ENCODE peak calls at places on chromosomes 13 and 19, in nine cellular contexts. P, R, I, B, Z, Y, L, F and T are unnamed samples.

GRCh38 chr19:16191216-16191908 is 6.2 kb downstream of the FAM32A start:
- DNase-seq in B (no peak), L (peak), F (no peak), Z (no peak), I (no peak), R (no peak), Y (no peak), P (no peak), T (no peak)

GRCh38 chr13:49635599-49636433 is 7.5 kb downstream of the ARL11 start:
- DNase-seq in R (peak), P (peak), L (no peak), Z (no peak), Y (no peak), F (no peak), B (no peak), I (no peak), T (no peak)

GRCh38 chr13:49226613-49227012 is 6.5 kb downstream of the MLNR start:
- DNase-seq in B (no peak), L (no peak), I (no peak), P (no peak), R (no peak), Z (no peak), Y (no peak), F (no peak), T (no peak)

GRCh38 chr13:97142452-97142851 is 79.7 kb upstream of the MBNL2 start:
- DNase-seq in B (no peak), P (peak), Y (peak), R (peak), L (no peak), I (no peak), F (peak), Z (peak), T (no peak)

GRCh38 chr19:3125900-3126524 is 9.8 kb upstream of the GNA15 start:
- DNase-seq in Y (peak), L (no peak), F (peak), B (peak), I (no peak), R (peak), Z (peak), P (peak), T (no peak)

GRCh38 chr19:15452111-15453047 is 2.6 kb upstream of the WIZ start:
- DNase-seq in Z (peak), R (peak), B (peak), F (peak), Y (peak), P (peak), L (peak), I (peak), T (peak)

GRCh38 chr19:40305403-40305802 is 20.3 kb upstream of the AKT2 start:
- DNase-seq in Z (peak), F (peak), R (peak), I (no peak), Y (peak), P (peak), L (no peak), B (no peak), T (peak)

GRCh38 chr13:27170521-27171243 is 929 bp downstream of the USP12 start:
- DNase-seq in B (peak), R (peak), F (peak), P (peak), L (no peak), Z (no peak), Y (peak), I (no peak), T (no peak)

GRCh38 chr19:16014923-16015804 is 61.1 kb upstream of the TPM4 start:
- DNase-seq in I (no peak), L (peak), B (no peak), F (no peak), Z (no peak), P (no peak), Y (no peak), R (no peak), T (no peak)

GRCh38 chr13:99425485-99426341 is 75.6 kb upstream of the TM9SF2 start:
- DNase-seq in I (no peak), L (peak), Z (no peak), F (no peak), Y (no peak), P (no peak), R (no peak), B (no peak), T (no peak)

GRCh38 chr13:114111577-114111976 is 20.8 kb downstream of the RASA3 start:
- DNase-seq in F (no peak), Z (peak), I (peak), R (no peak), P (no peak), B (no peak), Y (no peak), L (no peak), T (no peak)

GRCh38 chr19:45215391-45216191 is 29.6 kb downstream of the EXOC3L2 start:
- DNase-seq in F (peak), B (peak), Z (no peak), L (no peak), I (no peak), P (peak), Y (no peak), R (no peak), T (peak)

GRCh38 chr19:49977846-49978245 is 16.9 kb upstream of the SIGLEC11 start:
- DNase-seq in L (no peak), R (no peak), B (no peak), Z (no peak), Y (no peak), P (no peak), I (no peak), F (no peak), T (no peak)

DNA sequence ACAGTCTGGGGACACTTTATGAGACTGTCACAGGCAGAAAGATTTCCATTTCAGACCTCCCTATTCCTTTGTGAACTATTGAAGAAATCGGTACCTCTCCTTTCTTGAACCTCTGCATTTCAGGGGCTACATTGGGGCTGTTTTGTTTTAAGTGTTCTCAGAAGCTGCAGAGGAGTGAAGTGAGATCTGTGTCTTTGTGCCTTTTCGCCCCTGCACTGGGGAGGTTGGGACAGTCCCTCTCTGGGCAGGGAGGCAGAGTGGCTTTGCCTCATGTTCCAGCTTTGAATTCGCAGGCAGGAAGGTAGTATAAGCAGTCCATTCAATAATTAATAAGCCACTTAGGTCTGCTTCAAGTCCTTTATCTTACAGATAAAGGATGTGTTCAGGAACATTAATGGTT is 9.5 kb upstream of the AMER2 start:
- DNase-seq in L (no peak), F (no peak), Y (no peak), I (no peak), P (no peak), B (no peak), Z (no peak), R (no peak), T (no peak)
- H3K4me3 ChIP-seq in L (no peak), F (no peak), Y (no peak), I (no peak), P (no peak), B (no peak), Z (no peak), R (no peak), T (no peak)

DNA sequence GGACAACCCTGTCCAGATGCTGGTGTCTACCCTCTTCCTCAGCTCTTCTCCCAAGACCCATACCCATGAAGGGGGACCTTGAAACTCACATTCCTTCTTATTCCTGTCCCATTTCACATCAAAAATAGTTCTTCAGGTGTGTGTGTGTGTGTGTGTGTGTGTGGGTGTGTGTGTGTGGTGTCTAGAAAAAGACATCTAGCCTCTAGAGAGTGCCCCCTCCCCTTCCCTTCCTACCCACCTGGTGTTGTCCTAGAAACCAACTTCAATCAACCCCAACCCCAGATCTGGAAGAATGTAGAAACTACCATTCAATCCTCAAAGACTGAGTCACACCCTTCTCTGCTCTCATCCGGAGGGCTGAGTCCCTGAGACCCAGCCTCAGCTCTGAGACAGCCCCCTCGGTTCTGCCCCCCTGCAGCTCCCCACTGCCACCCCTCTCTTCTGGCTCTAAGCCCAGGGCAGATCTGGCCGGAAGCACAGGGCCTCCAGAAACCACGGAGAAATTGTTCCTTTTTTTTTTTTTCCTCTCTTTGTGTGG is 3.5 kb downstream of the KCNN4 start:
- DNase-seq in R (no peak), F (no peak), P (no peak), L (no peak), Y (peak), Z (no peak), B (no peak), I (no peak), T (no peak)
- H3K4me3 ChIP-seq in R (no peak), F (no peak), P (no peak), L (no peak), Y (no peak), Z (no peak), B (no peak), I (no peak), T (peak)

GRCh38 chr19:47094557-47095517 is 18.7 kb downstream of the ZC3H4 start:
- DNase-seq in P (no peak), F (peak), R (no peak), Z (no peak), Y (no peak), L (no peak), B (peak), I (no peak), T (no peak)
- H3K4me3 ChIP-seq in P (no peak), F (no peak), R (no peak), Z (no peak), Y (no peak), L (no peak), B (no peak), I (no peak), T (no peak)

GRCh38 chr19:20422216-20422615 is 143.4 kb downstream of the ZNF737 start:
- DNase-seq in Z (no peak), F (no peak), L (no peak), Y (no peak), I (no peak), R (no peak), B (no peak), P (no peak), T (no peak)
- H3K4me3 ChIP-seq in Z (no peak), F (peak), L (peak), Y (no peak), I (no peak), R (no peak), B (no peak), P (peak), T (peak)

GRCh38 chr13:113112893-113113845 is 7.6 kb downstream of the F7 start:
- DNase-seq in B (no peak), P (no peak), Y (no peak), L (no peak), R (no peak), I (no peak), Z (peak), F (no peak), T (no peak)

GRCh38 chr13:113110048-113110851 is 4.7 kb downstream of the F7 start:
- DNase-seq in B (peak), L (no peak), I (no peak), Y (no peak), R (no peak), Z (peak), F (no peak), P (no peak), T (no peak)

GRCh38 chr13:113113846-113114271 is 8.3 kb downstream of the F7 start:
- DNase-seq in B (no peak), Y (no peak), L (peak), Z (peak), R (no peak), P (no peak), I (no peak), F (no peak), T (peak)

GRCh38 chr13:113109151-113110047 is 3.8 kb downstream of the F7 start:
- DNase-seq in Z (peak), R (no peak), P (no peak), B (peak), Y (no peak), L (no peak), I (no peak), F (no peak), T (no peak)

GRCh38 chr13:113110852-113111315 is 5.3 kb downstream of the F7 start:
- DNase-seq in Z (peak), L (no peak), R (no peak), P (no peak), F (no peak), I (no peak), Y (no peak), B (no peak), T (peak)
- H3K4me3 ChIP-seq in Z (peak), L (peak), R (no peak), P (peak), F (peak), I (peak), Y (no peak), B (peak), T (peak)

GRCh38 chr19:10292206-10292788 is 2.5 kb downstream of the ICAM5 start:
- DNase-seq in R (peak), I (peak), Z (peak), Y (no peak), F (peak), L (no peak), B (peak), P (peak), T (peak)

GRCh38 chr19:10290439-10290875 is 705 bp downstream of the ICAM5 start:
- DNase-seq in Z (no peak), I (no peak), B (peak), Y (no peak), L (no peak), F (no peak), P (no peak), R (no peak), T (no peak)

GRCh38 chr19:10290876-10291553 is 1.3 kb downstream of the ICAM5 start:
- DNase-seq in F (peak), I (no peak), L (no peak), P (no peak), B (peak), R (no peak), Y (no peak), Z (peak), T (no peak)

GRCh38 chr19:10292789-10293636 is 3.3 kb downstream of the ICAM5 start:
- DNase-seq in F (no peak), Y (no peak), I (no peak), Z (no peak), R (no peak), P (no peak), L (no peak), B (peak), T (no peak)

DNA sequence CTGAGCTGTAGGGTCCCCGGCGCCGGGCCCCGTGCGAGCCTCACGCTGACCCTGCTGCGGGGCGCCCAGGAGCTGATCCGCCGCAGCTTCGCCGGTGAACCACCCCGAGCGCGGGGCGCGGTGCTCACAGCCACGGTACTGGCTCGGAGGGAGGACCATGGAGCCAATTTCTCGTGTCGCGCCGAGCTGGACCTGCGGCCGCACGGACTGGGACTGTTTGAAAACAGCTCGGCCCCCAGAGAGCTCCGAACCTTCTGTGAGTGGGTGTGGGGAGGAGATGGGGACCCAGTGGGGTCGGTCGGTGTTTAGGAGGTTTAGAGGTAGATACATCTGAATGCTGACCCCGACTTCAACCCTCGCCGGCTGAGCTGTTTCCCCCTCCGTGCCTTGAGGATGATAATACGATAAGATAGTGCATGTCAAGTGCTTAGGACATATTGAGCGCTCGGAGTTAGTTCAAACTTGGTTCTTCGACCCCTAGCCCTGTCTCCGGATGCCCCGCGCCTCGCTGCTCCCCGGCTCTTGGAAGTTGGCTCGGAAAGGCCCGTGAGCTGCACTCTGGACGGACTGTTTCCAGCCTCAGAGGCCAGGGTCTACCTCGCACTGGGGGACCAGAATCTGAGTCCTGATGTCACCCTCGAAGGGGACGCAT is 1.9 kb downstream of the ICAM5 start:
- DNase-seq in P (no peak), Y (no peak), B (peak), R (no peak), L (no peak), F (no peak), Z (no peak), I (no peak), T (no peak)
- H3K4me3 ChIP-seq in P (peak), Y (peak), B (peak), R (peak), L (peak), F (peak), Z (peak), I (peak), T (peak)

DNA sequence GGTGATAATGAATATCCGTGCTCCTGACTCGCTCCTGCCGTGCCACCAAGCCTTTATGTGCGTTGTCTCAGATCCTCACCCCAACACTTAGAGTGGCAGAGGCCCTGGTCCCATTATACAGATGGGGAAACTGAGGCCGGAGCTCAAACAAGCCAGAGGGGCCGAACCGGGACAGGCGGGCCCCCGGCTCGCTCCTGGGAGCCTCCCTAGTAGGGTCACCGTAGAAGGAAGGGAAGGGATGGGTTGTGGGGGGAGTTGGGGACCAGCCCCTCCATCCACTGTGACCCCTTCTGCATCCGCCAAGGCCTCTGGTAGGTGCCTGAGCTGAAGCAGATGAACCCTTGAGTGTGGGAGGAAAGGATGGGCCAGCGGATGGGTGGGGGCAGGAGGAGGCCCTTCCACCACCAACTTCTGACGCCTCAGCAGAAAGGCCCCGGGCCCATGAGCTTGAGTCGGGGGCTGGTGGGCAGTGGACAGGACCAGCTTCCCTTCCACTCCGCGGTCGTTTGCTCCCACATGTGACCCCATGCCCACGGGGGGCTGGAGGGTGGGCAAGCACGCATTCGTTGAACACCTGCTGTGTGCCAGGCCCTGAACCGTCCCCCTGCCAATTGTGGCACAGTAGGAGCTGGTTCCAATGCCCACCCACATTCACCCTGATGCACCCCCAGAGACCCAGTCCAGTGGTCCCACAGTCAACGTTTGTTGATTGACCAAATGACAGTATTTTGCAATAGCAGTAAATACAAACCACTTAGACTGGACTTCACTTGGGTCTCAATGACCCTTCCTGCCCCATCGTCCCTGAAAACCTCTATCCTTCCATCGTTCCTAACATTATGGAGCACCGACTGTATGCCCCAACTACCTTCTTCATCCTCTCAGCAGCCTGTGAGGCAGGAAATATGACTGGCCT is 24.2 kb upstream of the TCF3 start:
- DNase-seq in P (no peak), F (no peak), L (no peak), Z (no peak), I (no peak), R (no peak), Y (no peak), B (no peak), T (no peak)
- H3K4me3 ChIP-seq in P (no peak), F (no peak), L (no peak), Z (no peak), I (no peak), R (no peak), Y (peak), B (no peak), T (no peak)